ENCODE peak calls at places on chromosomes 16 and 17, in eight cellular contexts. U is activated CD4-positive, alpha-beta T cell treated with anti-CD3 and anti-CD28 coated beads, Interleukin-2, amount 50 U/mL, for 48 hours; Q is HCT116; B is Calu3; H is cerebellum; G is activated CD8-positive, alpha-beta memory T cell treated with anti-CD3 and anti-CD28 coated beads, Interleukin-2, amount 50 U/mL, for 4 hours; M is fibroblast of lung; R is GM19239. W is an unnamed sample.

GRCh38 chr16:84718-85452 is 6.9 kb downstream of the MPG start:
- DNase-seq in U (peak; percentile 73), Q (no peak), B (peak; percentile 48), H (peak; percentile 77), G (peak; percentile 55), M (peak; percentile 91), R (peak; percentile 73), W (peak; percentile 71)

GRCh38 chr16:847681-848445 is 47.3 kb upstream of the GNG13 start:
- DNase-seq in U (no peak), Q (no peak), B (no peak), H (no peak), G (no peak), M (no peak), R (no peak), W (no peak)

GRCh38 chr16:2027024-2028010 is 615 bp downstream of the NHERF2 start:
- DNase-seq in U (no peak), Q (no peak), B (no peak), H (no peak), G (no peak), M (no peak), R (no peak), W (no peak)

GRCh38 chr17:7466318-7466643 is 13.2 kb downstream of the ZBTB4 start:
- DNase-seq in U (no peak), Q (no peak), B (no peak), H (no peak), G (no peak), M (no peak), R (no peak), W (no peak)

GRCh38 chr17:1009411-1010085 is 12.6 kb downstream of the TIMM22 start:
- DNase-seq in U (no peak), Q (no peak), B (no peak), H (no peak), G (no peak), M (no peak), R (no peak), W (no peak)

GRCh38 chr17:59633658-59634359 is 14.1 kb downstream of the CLTC start:
- DNase-seq in U (no peak), Q (no peak), B (no peak), H (no peak), G (no peak), M (no peak), R (no peak), W (no peak)

GRCh38 chr16:49961087-49961486 is 63.9 kb upstream of the CNEP1R1 start:
- DNase-seq in U (no peak), Q (no peak), B (no peak), H (no peak), G (no peak), M (peak; percentile 28), R (no peak), W (no peak)

GRCh38 chr16:30183236-30183960 is at the start of gene CORO1A:
- DNase-seq in U (peak; percentile 92), Q (no peak), B (peak; percentile 85), H (peak; percentile 94), G (peak; percentile 84), M (peak; percentile 74), R (peak; percentile 82), W (peak; percentile 75)

GRCh38 chr16:6105115-6105514 is 1007.5 kb upstream of the EEF2KMT start:
- DNase-seq in U (no peak), Q (no peak), B (no peak), H (no peak), G (no peak), M (no peak), R (no peak), W (no peak)

GRCh38 chr17:8857919-8858318 is 9.6 kb downstream of the PIK3R6 start:
- DNase-seq in U (peak; percentile 52), Q (no peak), B (no peak), H (no peak), G (no peak), M (no peak), R (peak; percentile 36), W (no peak)

GRCh38 chr16:47506800-47507199 is 45.7 kb downstream of the PHKB start:
- DNase-seq in U (no peak), Q (no peak), B (no peak), H (no peak), G (no peak), M (no peak), R (no peak), W (no peak)

GRCh38 chr16:15031179-15031578 is 24.7 kb downstream of the NTAN1 start:
- DNase-seq in U (no peak), Q (no peak), B (no peak), H (no peak), G (no peak), M (no peak), R (no peak), W (no peak)

GRCh38 chr17:42980274-42980765 is at the start of gene RUNDC1:
- DNase-seq in U (peak; percentile 94), Q (peak; percentile 59), B (peak; percentile 99), H (peak; percentile 94), G (peak; percentile 94), M (peak; percentile 78), R (peak; percentile 88), W (peak; percentile 88)

GRCh38 chr16:81544261-81544660 is 99.7 kb downstream of the CMIP start:
- DNase-seq in U (no peak), Q (no peak), B (no peak), H (no peak), G (no peak), M (no peak), R (no peak), W (no peak)

GRCh38 chr17:63140255-63140654 is 174.2 kb downstream of the TANC2 start:
- DNase-seq in U (no peak), Q (no peak), B (no peak), H (no peak), G (no peak), M (peak; percentile 67), R (no peak), W (no peak)

GRCh38 chr17:64240741-64241347 is 22.2 kb downstream of the TEX2 start:
- DNase-seq in U (no peak), Q (no peak), B (no peak), H (peak; percentile 77), G (no peak), M (peak; percentile 91), R (no peak), W (no peak)

GRCh38 chr16:11685844-11686618 is 17.8 kb downstream of the SNN start:
- DNase-seq in U (no peak), Q (no peak), B (no peak), H (no peak), G (no peak), M (peak; percentile 36), R (no peak), W (no peak)

GRCh38 chr16:80323808-80324195 is 217.0 kb upstream of the DYNLRB2 start:
- DNase-seq in U (no peak), Q (no peak), B (no peak), H (no peak), G (no peak), M (no peak), R (no peak), W (no peak)

GRCh38 chr17:14125518-14126125 is 56.3 kb downstream of the COX10 start:
- DNase-seq in U (no peak), Q (no peak), B (no peak), H (no peak), G (no peak), M (no peak), R (no peak), W (no peak)

GRCh38 chr16:25065899-25066298 is 45.6 kb upstream of the LCMT1 start:
- DNase-seq in U (no peak), Q (no peak), B (no peak), H (no peak), G (no peak), M (no peak), R (no peak), W (no peak)

GRCh38 chr17:56230660-56231059 is 77.4 kb downstream of the ANKFN1 start:
- DNase-seq in U (no peak), Q (no peak), B (no peak), H (no peak), G (no peak), M (peak; percentile 28), R (no peak), W (no peak)

GRCh38 chr16:16974192-16974591 is 496.6 kb downstream of the XYLT1 start:
- DNase-seq in U (no peak), Q (no peak), B (no peak), H (no peak), G (no peak), M (no peak), R (no peak), W (no peak)

GRCh38 chr16:2296662-2297505 is 29.0 kb upstream of the RNPS1 start:
- DNase-seq in U (peak; percentile 34), Q (peak; percentile 8), B (peak; percentile 39), H (no peak), G (no peak), M (peak; percentile 14), R (peak; percentile 36), W (no peak)

GRCh38 chr16:28495098-28495793 is 803 bp downstream of the APOBR start:
- DNase-seq in U (no peak), Q (no peak), B (no peak), H (peak; percentile 26), G (no peak), M (no peak), R (no peak), W (no peak)

GRCh38 chr17:63775420-63775819 is 1.4 kb downstream of the DDX42 start:
- DNase-seq in U (no peak), Q (no peak), B (no peak), H (no peak), G (no peak), M (no peak), R (no peak), W (no peak)

GRCh38 chr17:78416311-78416711 is 37.9 kb downstream of the PGS1 start:
- DNase-seq in U (no peak), Q (no peak), B (no peak), H (no peak), G (no peak), M (no peak), R (no peak), W (no peak)

GRCh38 chr16:66503030-66503429 is 46.9 kb downstream of the TK2 start:
- DNase-seq in U (no peak), Q (no peak), B (no peak), H (no peak), G (no peak), M (no peak), R (no peak), W (no peak)

GRCh38 chr16:55372792-55373488 is 48.9 kb downstream of the IRX6 start:
- DNase-seq in U (no peak), Q (no peak), B (no peak), H (peak; percentile 35), G (no peak), M (no peak), R (no peak), W (no peak)